ENCODE peak calls at places on chromosomes 12 and 14, in five cellular contexts. A, Q, H, M and L are unnamed samples.

GRCh38 chr12:57772429-57773322 is at the start of gene EEF1AKMT3:
- DNase-seq in A (peak; percentile 100), Q (peak; percentile 62), H (peak; percentile 63), M (peak; percentile 35), L (no peak)

GRCh38 chr14:105537580-105538474 is 11.4 kb downstream of the TMEM121 start:
- DNase-seq in A (peak; percentile 6), Q (no peak), H (peak; percentile 75), M (no peak), L (no peak)

GRCh38 chr14:104311358-104311757 is 173.0 kb downstream of the KIF26A start:
- DNase-seq in A (no peak), Q (no peak), H (no peak), M (no peak), L (no peak)

GRCh38 chr14:99177046-99177655 is 94.8 kb downstream of the BCL11B start:
- DNase-seq in A (no peak), Q (no peak), H (no peak), M (no peak), L (no peak)

GRCh38 chr14:83071888-83072501 is 1538.3 kb upstream of the SEL1L start:
- DNase-seq in A (no peak), Q (peak; percentile 1), H (peak; percentile 22), M (peak; percentile 19), L (no peak)

GRCh38 chr12:112419269-112420133 is 754 bp downstream of the PTPN11 start:
- DNase-seq in A (peak; percentile 74), Q (peak; percentile 67), H (peak; percentile 64), M (peak; percentile 82), L (peak; percentile 24)

GRCh38 chr14:105850853-105851581 is 324.6 kb downstream of the TMEM121 start:
- DNase-seq in A (no peak), Q (no peak), H (no peak), M (no peak), L (no peak)

GRCh38 chr12:39364196-39364595 is 78.7 kb downstream of the KIF21A start:
- DNase-seq in A (no peak), Q (no peak), H (no peak), M (no peak), L (no peak)

GRCh38 chr14:91649930-91650329 is 82.0 kb downstream of the CATSPERB start:
- DNase-seq in A (no peak), Q (peak; percentile 8), H (peak; percentile 8), M (peak; percentile 49), L (no peak)

GRCh38 chr12:29992366-29992765 is 208.6 kb upstream of the TMTC1 start:
- DNase-seq in A (no peak), Q (no peak), H (no peak), M (no peak), L (no peak)

GRCh38 chr12:132543298-132544172 is 53.6 kb downstream of the FBRSL1 start:
- DNase-seq in A (no peak), Q (no peak), H (no peak), M (no peak), L (no peak)

GRCh38 chr12:6090786-6091185 is 33.7 kb downstream of the VWF start:
- DNase-seq in A (no peak), Q (no peak), H (no peak), M (peak; percentile 90), L (no peak)

GRCh38 chr12:100164153-100164704 is 21.6 kb upstream of the BLTP3B start:
- DNase-seq in A (no peak), Q (no peak), H (no peak), M (no peak), L (no peak)